ENCODE peak calls at places on chromosomes 11 and 22, in ten cellular contexts. O, P, A, R, C, U, M, W, G and Q are unnamed samples. For H3K36me3, the result is how much of the 10 kb centered on the place peaks cover.

GRCh38 chr22:11598492-11599440 is 3929.2 kb upstream of the OR11H1 start:
- DNase-seq in O (no peak), P (no peak), A (no peak), R (no peak), C (no peak), U (no peak), M (no peak), W (no peak), G (no peak), Q (no peak)

GRCh38 chr11:44659641-44660040 is 67.1 kb upstream of the TSPAN18 start:
- DNase-seq in O (no peak), P (no peak), A (no peak), R (peak), C (no peak), U (no peak), M (peak), W (no peak), G (no peak), Q (no peak)

GRCh38 chr11:43738600-43739409 is 58.3 kb downstream of the HSD17B12 start:
- DNase-seq in O (no peak), P (no peak), A (peak), R (no peak), C (peak), U (no peak), M (no peak), W (peak), G (peak), Q (no peak)

GRCh38 chr11:12668166-12668565 is 6.1 kb upstream of the TEAD1 start:
- DNase-seq in O (no peak), P (no peak), A (no peak), R (no peak), C (no peak), U (no peak), M (no peak), W (no peak), G (no peak), Q (no peak)

GRCh38 chr11:107276057-107276456 is 181.6 kb downstream of the CWF19L2 start:
- DNase-seq in O (no peak), P (no peak), A (no peak), R (no peak), C (no peak), U (no peak), M (no peak), W (no peak), G (no peak), Q (no peak)

GRCh38 chr22:44263547-44263946 is 49.2 kb downstream of the SHISAL1 start:
- DNase-seq in O (no peak), P (peak), A (no peak), R (no peak), C (no peak), U (no peak), M (no peak), W (no peak), G (no peak), Q (no peak)

GRCh38 chr11:126415128-126415527 is 59.6 kb downstream of the ST3GAL4 start:
- DNase-seq in O (no peak), P (peak), A (peak), R (peak), C (no peak), U (no peak), M (peak), W (no peak), G (no peak), Q (no peak)

GRCh38 chr11:12238420-12238819 is 128.0 kb downstream of the MICAL2 start:
- DNase-seq in O (no peak), P (no peak), A (no peak), R (no peak), C (no peak), U (no peak), M (no peak), W (no peak), G (no peak), Q (no peak)

GRCh38 chr22:25167834-25168601 is 31.6 kb upstream of the CRYBB3 start:
- DNase-seq in O (no peak), P (no peak), A (no peak), R (no peak), C (peak), U (no peak), M (no peak), W (no peak), G (no peak), Q (no peak)

GRCh38 chr11:14248577-14248976 is 110.4 kb downstream of the RRAS2 start:
- DNase-seq in O (no peak), P (no peak), A (no peak), R (no peak), C (no peak), U (no peak), M (no peak), W (no peak), G (no peak), Q (peak)

GRCh38 chr11:19116315-19116970 is 525 bp upstream of the ZDHHC13 start:
- DNase-seq in O (no peak), P (no peak), A (no peak), R (no peak), C (no peak), U (no peak), M (no peak), W (no peak), G (no peak), Q (peak)

GRCh38 chr22:35051791-35052190 is 14.2 kb upstream of the ISX start:
- DNase-seq in O (no peak), P (no peak), A (no peak), R (no peak), C (peak), U (no peak), M (no peak), W (no peak), G (no peak), Q (no peak)

GRCh38 chr11:113977071-113977490 is 2.2 kb downstream of the HTR3A start:
- DNase-seq in O (no peak), P (no peak), A (no peak), R (no peak), C (no peak), U (peak), M (no peak), W (no peak), G (no peak), Q (peak)

GRCh38 chr22:24948356-24949202 is 2.1 kb upstream of the LHFPL7 start:
- DNase-seq in O (no peak), P (no peak), A (peak), R (no peak), C (no peak), U (no peak), M (no peak), W (no peak), G (no peak), Q (no peak)

GRCh38 chr22:49878206-49878605 is 24.6 kb downstream of the ZBED4 start:
- DNase-seq in O (no peak), P (no peak), A (no peak), R (no peak), C (no peak), U (no peak), M (no peak), W (no peak), G (no peak), Q (no peak)

GRCh38 chr11:67320011-67320410 is 16.7 kb downstream of the SSH3 start:
- DNase-seq in O (no peak), P (no peak), A (no peak), R (no peak), C (no peak), U (no peak), M (no peak), W (no peak), G (no peak), Q (no peak)

GRCh38 chr11:122439911-122440782 is 215.4 kb upstream of the UBASH3B start:
- DNase-seq in O (no peak), P (no peak), A (peak), R (no peak), C (no peak), U (no peak), M (peak), W (no peak), G (no peak), Q (no peak)

GRCh38 chr11:72079776-72080325 is 491 bp downstream of the NUMA1 start:
- DNase-seq in O (peak), P (no peak), A (peak), R (peak), C (no peak), U (no peak), M (no peak), W (peak), G (no peak), Q (peak)

GRCh38 chr22:42919199-42919598 is 62.1 kb upstream of the ARFGAP3 start:
- DNase-seq in O (no peak), P (no peak), A (no peak), R (no peak), C (no peak), U (no peak), M (no peak), W (no peak), G (no peak), Q (no peak)

GRCh38 chr11:72239849-72240460 is 4.0 kb downstream of the PHOX2A start:
- DNase-seq in O (no peak), P (peak), A (peak), R (peak), C (no peak), U (no peak), M (peak), W (no peak), G (no peak), Q (no peak)

GRCh38 chr22:48495751-48496080 is 1332.0 kb downstream of the BRD1 start:
- DNase-seq in O (no peak), P (peak), A (no peak), R (no peak), C (no peak), U (no peak), M (no peak), W (no peak), G (no peak), Q (no peak)

GRCh38 chr11:34791725-34792124 is 124.5 kb downstream of the APIP start:
- DNase-seq in O (no peak), P (no peak), A (no peak), R (no peak), C (no peak), U (no peak), M (no peak), W (no peak), G (peak), Q (no peak)

GRCh38 chr22:47784991-47785390 is 1022.5 kb downstream of the TBC1D22A start:
- DNase-seq in O (no peak), P (no peak), A (no peak), R (no peak), C (no peak), U (no peak), M (no peak), W (no peak), G (no peak), Q (no peak)

GRCh38 chr22:42978453-42979103 is 36.4 kb downstream of the PACSIN2 start:
- DNase-seq in O (no peak), P (no peak), A (no peak), R (no peak), C (peak), U (no peak), M (no peak), W (no peak), G (no peak), Q (no peak)

GRCh38 chr11:520428-521178 is 13.6 kb upstream of the RNH1 start:
- DNase-seq in O (no peak), P (peak), A (no peak), R (no peak), C (no peak), U (no peak), M (no peak), W (no peak), G (no peak), Q (no peak)

GRCh38 chr11:69436041-69436982 is 45.2 kb upstream of the LINC01488 start:
- DNase-seq in O (no peak), P (peak), A (peak), R (no peak), C (no peak), U (no peak), M (no peak), W (no peak), G (no peak), Q (no peak)

GRCh38 chr11:2312232-2313042 is 10.6 kb downstream of the TSPAN32 start:
- DNase-seq in O (no peak), P (peak), A (peak), R (no peak), C (peak), U (peak), M (peak), W (no peak), G (no peak), Q (no peak)

GRCh38 chr11:126799974-126800373 is 200.6 kb downstream of the KIRREL3 start:
- DNase-seq in O (no peak), P (no peak), A (no peak), R (no peak), C (no peak), U (no peak), M (no peak), W (no peak), G (no peak), Q (no peak)

GRCh38 chr11:80727315-80727714 is 1286.5 kb upstream of the TENM4 start:
- DNase-seq in O (no peak), P (no peak), A (no peak), R (no peak), C (peak), U (no peak), M (no peak), W (no peak), G (peak), Q (no peak)

GRCh38 chr11:103877221-103877620 is 159.2 kb upstream of the DDI1 start:
- DNase-seq in O (no peak), P (no peak), A (no peak), R (no peak), C (no peak), U (no peak), M (no peak), W (no peak), G (no peak), Q (peak)

GRCh38 chr11:848988-849824 is 6.6 kb downstream of the TSPAN4 start:
- DNase-seq in O (peak), P (no peak), A (no peak), R (no peak), C (no peak), U (no peak), M (peak), W (no peak), G (peak), Q (peak)

GRCh38 chr22:20094158-20094807 is 14.2 kb downstream of the DGCR8 start:
- DNase-seq in O (no peak), P (peak), A (no peak), R (no peak), C (no peak), U (no peak), M (peak), W (no peak), G (no peak), Q (no peak)

GRCh38 chr22:20095521-20095920 is 15.5 kb downstream of the DGCR8 start:
- DNase-seq in O (no peak), P (no peak), A (no peak), R (no peak), C (no peak), U (no peak), M (no peak), W (no peak), G (no peak), Q (no peak)

GRCh38 chr22:20092477-20092854 is 12.4 kb downstream of the DGCR8 start:
- DNase-seq in O (no peak), P (peak), A (no peak), R (no peak), C (no peak), U (no peak), M (no peak), W (no peak), G (no peak), Q (no peak)

GRCh38 chr22:20091690-20092476 is 11.8 kb downstream of the DGCR8 start:
- DNase-seq in O (no peak), P (peak), A (no peak), R (no peak), C (no peak), U (no peak), M (no peak), W (no peak), G (no peak), Q (no peak)

GRCh38 chr22:20093437-20093836 is 13.4 kb downstream of the DGCR8 start:
- DNase-seq in O (no peak), P (peak), A (peak), R (no peak), C (no peak), U (no peak), M (no peak), W (no peak), G (no peak), Q (no peak)
- H3K36me3 ChIP-seq in O (half or more), P (half or more), A (under half), R (half or more), C (under half), U (half or more), M (under half), W (half or more), G (under half), Q (half or more)

GRCh38 chr22:41560095-41560487 is 719 bp upstream of the CSDC2 start:
- DNase-seq in O (no peak), P (no peak), A (no peak), R (no peak), C (no peak), U (no peak), M (no peak), W (no peak), G (peak), Q (no peak)
- H3K4me3 ChIP-seq in O (no peak), P (peak), A (no peak), R (no peak), C (no peak), U (no peak), M (peak), W (no peak), G (peak), Q (no peak)

DNA sequence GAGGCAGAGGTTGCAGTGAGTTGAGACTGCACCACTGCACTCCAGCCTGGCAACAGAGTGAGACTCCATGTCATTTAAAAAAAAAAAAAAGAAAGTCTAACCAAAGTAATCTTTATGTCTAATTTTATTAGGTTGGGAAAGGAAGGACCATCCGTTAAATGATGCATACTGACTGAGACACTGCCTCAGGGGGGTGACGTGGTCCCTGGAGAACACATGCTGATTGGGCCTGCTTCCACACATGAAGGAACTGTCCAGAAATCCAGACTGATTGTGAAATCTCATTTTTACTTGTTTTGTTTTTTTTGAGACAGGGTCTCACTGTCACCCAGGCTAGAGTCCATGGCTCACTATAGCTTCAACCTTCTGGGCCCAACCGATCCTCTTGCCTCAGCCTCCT is 5.5 kb downstream of the SF3A1 start:
- DNase-seq in O (no peak), P (no peak), A (no peak), R (no peak), C (no peak), U (no peak), M (no peak), W (no peak), G (no peak), Q (no peak)
- H3K36me3 ChIP-seq in O (half or more), P (half or more), A (under half), R (under half), C (under half), U (half or more), M (under half), W (half or more), G (under half), Q (half or more)

GRCh38 chr11:82754410-82754809 is 20.7 kb upstream of the FAM181B start:
- DNase-seq in O (no peak), P (no peak), A (no peak), R (no peak), C (no peak), U (no peak), M (no peak), W (no peak), G (no peak), Q (no peak)

GRCh38 chr11:82747471-82747870 is 13.8 kb upstream of the FAM181B start:
- DNase-seq in O (no peak), P (no peak), A (no peak), R (no peak), C (peak), U (no peak), M (no peak), W (no peak), G (no peak), Q (no peak)

GRCh38 chr11:82752801-82753200 is 19.1 kb upstream of the FAM181B start:
- DNase-seq in O (no peak), P (no peak), A (no peak), R (no peak), C (no peak), U (no peak), M (no peak), W (no peak), G (no peak), Q (no peak)

GRCh38 chr11:82750643-82751139 is 17.0 kb upstream of the FAM181B start:
- DNase-seq in O (no peak), P (no peak), A (no peak), R (no peak), C (no peak), U (no peak), M (no peak), W (peak), G (peak), Q (no peak)
- H3K4me3 ChIP-seq in O (peak), P (no peak), A (no peak), R (no peak), C (no peak), U (no peak), M (no peak), W (no peak), G (no peak), Q (no peak)

GRCh38 chr11:85281550-85281949 is 345.6 kb downstream of the DLG2 start:
- DNase-seq in O (no peak), P (no peak), A (no peak), R (no peak), C (no peak), U (no peak), M (no peak), W (no peak), G (no peak), Q (no peak)

GRCh38 chr11:85279267-85279666 is 347.9 kb downstream of the DLG2 start:
- DNase-seq in O (no peak), P (no peak), A (no peak), R (no peak), C (no peak), U (no peak), M (no peak), W (no peak), G (no peak), Q (no peak)

GRCh38 chr11:85277693-85278092 is 349.5 kb downstream of the DLG2 start:
- DNase-seq in O (no peak), P (no peak), A (no peak), R (no peak), C (no peak), U (no peak), M (no peak), W (no peak), G (no peak), Q (no peak)
- H3K36me3 ChIP-seq in O (under half), P (under half), A (under half), R (under half), C (under half), U (under half), M (under half), W (under half), G (under half), Q (under half)

DNA sequence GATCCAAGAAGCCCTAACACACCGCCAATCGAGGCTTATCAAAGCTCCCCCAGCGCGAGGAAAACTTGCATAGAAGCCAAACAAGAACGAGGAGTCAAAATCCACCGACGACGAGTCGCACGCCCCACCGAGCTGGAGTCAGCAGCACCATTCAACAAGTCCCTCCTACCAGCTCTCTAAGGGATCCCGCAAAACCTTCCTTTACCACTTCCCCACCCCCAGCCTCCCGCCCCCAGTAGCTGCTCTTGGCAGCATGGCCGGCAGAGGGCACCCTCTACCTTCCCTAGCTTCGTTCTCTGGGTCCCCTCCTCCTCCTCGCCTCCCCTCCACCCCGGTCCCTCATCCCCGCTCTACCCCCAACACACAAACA is 1.4 kb downstream of the BDNF start:
- DNase-seq in O (no peak), P (peak), A (peak), R (peak), C (peak), U (peak), M (peak), W (peak), G (peak), Q (peak)
- H3K4me3 ChIP-seq in O (no peak), P (peak), A (no peak), R (peak), C (peak), U (peak), M (no peak), W (no peak), G (peak), Q (no peak)

DNA sequence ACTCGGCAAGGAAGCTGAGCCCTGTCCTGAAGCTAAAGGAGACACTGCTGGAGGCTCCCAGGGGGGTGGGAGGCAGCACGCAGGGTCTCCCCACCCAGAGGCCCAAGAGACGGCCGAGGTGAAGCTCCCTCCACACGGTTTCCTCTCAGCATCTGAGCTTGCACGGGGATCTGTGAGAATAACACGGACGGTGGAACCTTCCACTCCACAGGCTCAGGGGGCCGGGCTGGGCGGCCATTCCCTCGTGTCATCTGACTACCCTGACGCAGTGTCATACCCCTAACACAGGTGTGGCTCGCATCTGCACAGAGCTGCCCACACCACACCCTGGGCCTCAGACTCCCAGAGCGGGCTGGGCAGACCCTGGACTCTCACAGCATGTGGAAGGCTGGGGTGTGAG is 409.7 kb downstream of the SHANK2 start:
- DNase-seq in O (no peak), P (no peak), A (no peak), R (no peak), C (no peak), U (no peak), M (no peak), W (no peak), G (no peak), Q (no peak)
- H3K36me3 ChIP-seq in O (under half), P (under half), A (under half), R (under half), C (under half), U (under half), M (under half), W (under half), G (under half), Q (under half)

DNA sequence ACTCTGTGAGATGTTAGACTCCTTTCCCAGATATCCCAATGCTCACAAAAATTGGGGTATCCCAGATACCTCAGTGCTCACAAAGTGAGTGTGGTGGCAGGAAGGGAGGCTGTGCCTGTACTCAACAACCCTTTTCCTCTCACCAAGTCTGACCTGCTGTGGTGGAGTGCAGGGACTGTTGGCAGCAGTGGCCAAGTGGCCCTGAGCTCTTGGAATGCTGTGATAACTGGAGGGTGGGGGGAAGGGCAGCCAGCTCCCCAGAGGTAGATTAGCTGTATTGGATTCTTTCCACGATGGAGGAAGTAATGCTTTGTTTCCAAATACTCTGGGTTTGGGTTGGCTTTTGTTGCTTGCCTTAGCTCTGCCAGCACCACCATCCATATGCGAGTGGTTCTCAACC is 46.0 kb upstream of the OR9Q1 start:
- DNase-seq in O (no peak), P (no peak), A (peak), R (no peak), C (no peak), U (no peak), M (no peak), W (no peak), G (no peak), Q (no peak)
- H3K4me3 ChIP-seq in O (no peak), P (no peak), A (no peak), R (no peak), C (no peak), U (no peak), M (no peak), W (no peak), G (no peak), Q (no peak)